ENCODE peak calls at places on chromosomes 5 and 9, in ten cellular contexts. One of them, this sample, is unnamed.

GRCh38 chr5:124602925-124603650 is 143.4 kb downstream of the ZNF608 start:
- DNase-seq in foreskin fibroblast: peak; percentile 38
- DNase-seq in CD8-positive, alpha-beta T cell: no peak
- DNase-seq in bronchial epithelial cell: peak; percentile 29
- DNase-seq in lower leg skin: no peak
- DNase-seq in upper lobe of right lung: no peak
- DNase-seq in AG04450: no peak
- DNase-seq in cardiac fibroblast: no peak
- DNase-seq in neural progenitor cell: no peak
- DNase-seq in fibroblast of lung: no peak
- DNase-seq in this sample: no peak

GRCh38 chr9:122307925-122308324 is 43.2 kb downstream of the MRRF start:
- DNase-seq in foreskin fibroblast: peak; percentile 47
- DNase-seq in CD8-positive, alpha-beta T cell: no peak
- DNase-seq in bronchial epithelial cell: no peak
- DNase-seq in lower leg skin: no peak
- DNase-seq in upper lobe of right lung: no peak
- DNase-seq in AG04450: no peak
- DNase-seq in cardiac fibroblast: peak; percentile 18
- DNase-seq in neural progenitor cell: no peak
- DNase-seq in fibroblast of lung: peak; percentile 3
- DNase-seq in this sample: no peak

GRCh38 chr5:68214472-68215207 is 916 bp upstream of the PIK3R1 start:
- DNase-seq in foreskin fibroblast: peak; percentile 45
- DNase-seq in CD8-positive, alpha-beta T cell: no peak
- DNase-seq in bronchial epithelial cell: no peak
- DNase-seq in lower leg skin: peak; percentile 32
- DNase-seq in upper lobe of right lung: no peak
- DNase-seq in AG04450: no peak
- DNase-seq in cardiac fibroblast: peak; percentile 26
- DNase-seq in neural progenitor cell: peak; percentile 69
- DNase-seq in fibroblast of lung: no peak
- DNase-seq in this sample: no peak

GRCh38 chr5:97388794-97389193 is 205.7 kb upstream of the RIOK2 start:
- DNase-seq in foreskin fibroblast: peak; percentile 82
- DNase-seq in CD8-positive, alpha-beta T cell: no peak
- DNase-seq in bronchial epithelial cell: peak; percentile 65
- DNase-seq in lower leg skin: no peak
- DNase-seq in upper lobe of right lung: no peak
- DNase-seq in AG04450: no peak
- DNase-seq in cardiac fibroblast: peak; percentile 76
- DNase-seq in neural progenitor cell: no peak
- DNase-seq in fibroblast of lung: peak; percentile 20
- DNase-seq in this sample: peak; percentile 57

GRCh38 chr9:112051812-112052211 is 123.3 kb downstream of the SUSD1 start:
- DNase-seq in foreskin fibroblast: peak; percentile 46
- DNase-seq in CD8-positive, alpha-beta T cell: no peak
- DNase-seq in bronchial epithelial cell: no peak
- DNase-seq in lower leg skin: no peak
- DNase-seq in upper lobe of right lung: no peak
- DNase-seq in AG04450: no peak
- DNase-seq in cardiac fibroblast: peak; percentile 85
- DNase-seq in neural progenitor cell: no peak
- DNase-seq in fibroblast of lung: peak; percentile 77
- DNase-seq in this sample: peak; percentile 92

GRCh38 chr5:95620030-95620869 is at the start of gene GPR150:
- DNase-seq in foreskin fibroblast: peak; percentile 81
- DNase-seq in CD8-positive, alpha-beta T cell: peak; percentile 59
- DNase-seq in bronchial epithelial cell: no peak
- DNase-seq in lower leg skin: no peak
- DNase-seq in upper lobe of right lung: peak; percentile 84
- DNase-seq in AG04450: no peak
- DNase-seq in cardiac fibroblast: peak; percentile 52
- DNase-seq in neural progenitor cell: peak; percentile 76
- DNase-seq in fibroblast of lung: peak; percentile 50
- DNase-seq in this sample: peak; percentile 38

GRCh38 chr5:137705106-137705505 is 30.8 kb downstream of the KLHL3 start:
- DNase-seq in foreskin fibroblast: peak; percentile 41
- DNase-seq in CD8-positive, alpha-beta T cell: no peak
- DNase-seq in bronchial epithelial cell: peak; percentile 6
- DNase-seq in lower leg skin: no peak
- DNase-seq in upper lobe of right lung: no peak
- DNase-seq in AG04450: no peak
- DNase-seq in cardiac fibroblast: peak; percentile 14
- DNase-seq in neural progenitor cell: no peak
- DNase-seq in fibroblast of lung: peak; percentile 49
- DNase-seq in this sample: no peak

GRCh38 chr5:122726990-122727616 is 47.8 kb upstream of the SNX2 start:
- DNase-seq in foreskin fibroblast: peak; percentile 82
- DNase-seq in CD8-positive, alpha-beta T cell: no peak
- DNase-seq in bronchial epithelial cell: peak; percentile 93
- DNase-seq in lower leg skin: no peak
- DNase-seq in upper lobe of right lung: no peak
- DNase-seq in AG04450: no peak
- DNase-seq in cardiac fibroblast: peak; percentile 83
- DNase-seq in neural progenitor cell: no peak
- DNase-seq in fibroblast of lung: peak; percentile 88
- DNase-seq in this sample: peak; percentile 57

GRCh38 chr9:33858346-33858869 is 41.4 kb downstream of the UBE2R2 start:
- DNase-seq in foreskin fibroblast: no peak
- DNase-seq in CD8-positive, alpha-beta T cell: no peak
- DNase-seq in bronchial epithelial cell: peak; percentile 21
- DNase-seq in lower leg skin: no peak
- DNase-seq in upper lobe of right lung: no peak
- DNase-seq in AG04450: no peak
- DNase-seq in cardiac fibroblast: peak; percentile 33
- DNase-seq in neural progenitor cell: no peak
- DNase-seq in fibroblast of lung: peak; percentile 49
- DNase-seq in this sample: peak; percentile 37

GRCh38 chr5:119088438-119088837 is 17.6 kb downstream of the DMXL1 start:
- DNase-seq in foreskin fibroblast: no peak
- DNase-seq in CD8-positive, alpha-beta T cell: no peak
- DNase-seq in bronchial epithelial cell: no peak
- DNase-seq in lower leg skin: no peak
- DNase-seq in upper lobe of right lung: no peak
- DNase-seq in AG04450: no peak
- DNase-seq in cardiac fibroblast: peak; percentile 14
- DNase-seq in neural progenitor cell: no peak
- DNase-seq in fibroblast of lung: no peak
- DNase-seq in this sample: no peak

GRCh38 chr5:35859101-35859661 is 2.5 kb downstream of the IL7R start:
- DNase-seq in foreskin fibroblast: peak; percentile 47
- DNase-seq in CD8-positive, alpha-beta T cell: no peak
- DNase-seq in bronchial epithelial cell: no peak
- DNase-seq in lower leg skin: no peak
- DNase-seq in upper lobe of right lung: no peak
- DNase-seq in AG04450: no peak
- DNase-seq in cardiac fibroblast: no peak
- DNase-seq in neural progenitor cell: peak; percentile 39
- DNase-seq in fibroblast of lung: peak; percentile 74
- DNase-seq in this sample: no peak

GRCh38 chr5:35862126-35862525 is 5.4 kb downstream of the IL7R start:
- DNase-seq in foreskin fibroblast: no peak
- DNase-seq in CD8-positive, alpha-beta T cell: no peak
- DNase-seq in bronchial epithelial cell: no peak
- DNase-seq in lower leg skin: no peak
- DNase-seq in upper lobe of right lung: no peak
- DNase-seq in AG04450: no peak
- DNase-seq in cardiac fibroblast: no peak
- DNase-seq in neural progenitor cell: no peak
- DNase-seq in fibroblast of lung: no peak
- DNase-seq in this sample: no peak

GRCh38 chr5:35861718-35862117 is 5.0 kb downstream of the IL7R start:
- DNase-seq in foreskin fibroblast: peak; percentile 58
- DNase-seq in CD8-positive, alpha-beta T cell: no peak
- DNase-seq in bronchial epithelial cell: no peak
- DNase-seq in lower leg skin: no peak
- DNase-seq in upper lobe of right lung: no peak
- DNase-seq in AG04450: no peak
- DNase-seq in cardiac fibroblast: no peak
- DNase-seq in neural progenitor cell: no peak
- DNase-seq in fibroblast of lung: peak; percentile 50
- DNase-seq in this sample: no peak

GRCh38 chr5:35860686-35861085 is 4.0 kb downstream of the IL7R start:
- DNase-seq in foreskin fibroblast: peak; percentile 55
- DNase-seq in CD8-positive, alpha-beta T cell: no peak
- DNase-seq in bronchial epithelial cell: no peak
- DNase-seq in lower leg skin: no peak
- DNase-seq in upper lobe of right lung: no peak
- DNase-seq in AG04450: no peak
- DNase-seq in cardiac fibroblast: peak; percentile 31
- DNase-seq in neural progenitor cell: no peak
- DNase-seq in fibroblast of lung: peak; percentile 67
- DNase-seq in this sample: peak; percentile 55

DNA sequence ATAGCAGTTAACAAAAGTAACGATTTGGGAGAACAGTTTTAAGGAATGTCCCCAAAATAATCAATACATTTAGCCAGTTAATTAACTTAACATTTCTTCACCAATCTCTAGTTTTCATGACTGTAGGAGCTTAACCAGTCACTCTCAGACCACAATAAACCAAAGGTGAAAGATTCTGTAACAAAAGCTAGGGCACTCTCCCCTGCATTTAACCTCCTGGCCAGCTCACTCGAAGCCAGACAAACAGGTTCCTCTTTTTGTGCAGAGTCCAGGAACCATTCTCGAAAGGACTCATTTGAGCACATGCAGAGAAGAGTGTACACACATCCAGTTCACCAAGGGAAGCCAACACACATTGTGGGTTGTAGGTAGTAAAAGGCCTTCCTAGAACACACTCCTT is 6.5 kb downstream of the IL7R start:
- DNase-seq in foreskin fibroblast: no peak
- DNase-seq in CD8-positive, alpha-beta T cell: no peak
- DNase-seq in bronchial epithelial cell: peak; percentile 36
- DNase-seq in lower leg skin: no peak
- DNase-seq in upper lobe of right lung: no peak
- DNase-seq in AG04450: no peak
- DNase-seq in cardiac fibroblast: no peak
- DNase-seq in neural progenitor cell: no peak
- DNase-seq in fibroblast of lung: no peak
- DNase-seq in this sample: no peak
- H3K4me3 ChIP-seq in foreskin fibroblast: no peak overlapping the region
- H3K4me3 ChIP-seq in CD8-positive, alpha-beta T cell: peak overlapping the region; percentile 80
- H3K4me3 ChIP-seq in bronchial epithelial cell: no peak overlapping the region
- H3K4me3 ChIP-seq in lower leg skin: no peak overlapping the region
- H3K4me3 ChIP-seq in upper lobe of right lung: peak overlapping the region; percentile 42
- H3K4me3 ChIP-seq in AG04450: no peak overlapping the region
- H3K4me3 ChIP-seq in cardiac fibroblast: no peak overlapping the region
- H3K4me3 ChIP-seq in neural progenitor cell: no peak overlapping the region
- H3K4me3 ChIP-seq in fibroblast of lung: no peak overlapping the region
- H3K4me3 ChIP-seq in this sample: no peak overlapping the region

GRCh38 chr5:139273572-139274264 is 19.8 kb upstream of the MATR3 start:
- DNase-seq in foreskin fibroblast: peak; percentile 97
- DNase-seq in CD8-positive, alpha-beta T cell: peak; percentile 83
- DNase-seq in bronchial epithelial cell: peak; percentile 73
- DNase-seq in lower leg skin: peak; percentile 82
- DNase-seq in upper lobe of right lung: peak; percentile 95
- DNase-seq in AG04450: peak; percentile 55
- DNase-seq in cardiac fibroblast: peak; percentile 90
- DNase-seq in neural progenitor cell: peak; percentile 95
- DNase-seq in fibroblast of lung: peak; percentile 73
- DNase-seq in this sample: peak; percentile 87
- TF ChIP-seq CTCF in foreskin fibroblast: no peak
- TF ChIP-seq CTCF in CD8-positive, alpha-beta T cell: no peak
- TF ChIP-seq CTCF in bronchial epithelial cell: peak; percentile 2
- TF ChIP-seq CTCF in lower leg skin: no peak
- TF ChIP-seq CTCF in upper lobe of right lung: peak; percentile 35
- TF ChIP-seq CTCF in AG04450: no peak
- TF ChIP-seq CTCF in cardiac fibroblast: peak; percentile 25
- TF ChIP-seq CTCF in neural progenitor cell: no peak
- TF ChIP-seq CTCF in fibroblast of lung: peak; percentile 1
- TF ChIP-seq CTCF in this sample: no peak

DNA sequence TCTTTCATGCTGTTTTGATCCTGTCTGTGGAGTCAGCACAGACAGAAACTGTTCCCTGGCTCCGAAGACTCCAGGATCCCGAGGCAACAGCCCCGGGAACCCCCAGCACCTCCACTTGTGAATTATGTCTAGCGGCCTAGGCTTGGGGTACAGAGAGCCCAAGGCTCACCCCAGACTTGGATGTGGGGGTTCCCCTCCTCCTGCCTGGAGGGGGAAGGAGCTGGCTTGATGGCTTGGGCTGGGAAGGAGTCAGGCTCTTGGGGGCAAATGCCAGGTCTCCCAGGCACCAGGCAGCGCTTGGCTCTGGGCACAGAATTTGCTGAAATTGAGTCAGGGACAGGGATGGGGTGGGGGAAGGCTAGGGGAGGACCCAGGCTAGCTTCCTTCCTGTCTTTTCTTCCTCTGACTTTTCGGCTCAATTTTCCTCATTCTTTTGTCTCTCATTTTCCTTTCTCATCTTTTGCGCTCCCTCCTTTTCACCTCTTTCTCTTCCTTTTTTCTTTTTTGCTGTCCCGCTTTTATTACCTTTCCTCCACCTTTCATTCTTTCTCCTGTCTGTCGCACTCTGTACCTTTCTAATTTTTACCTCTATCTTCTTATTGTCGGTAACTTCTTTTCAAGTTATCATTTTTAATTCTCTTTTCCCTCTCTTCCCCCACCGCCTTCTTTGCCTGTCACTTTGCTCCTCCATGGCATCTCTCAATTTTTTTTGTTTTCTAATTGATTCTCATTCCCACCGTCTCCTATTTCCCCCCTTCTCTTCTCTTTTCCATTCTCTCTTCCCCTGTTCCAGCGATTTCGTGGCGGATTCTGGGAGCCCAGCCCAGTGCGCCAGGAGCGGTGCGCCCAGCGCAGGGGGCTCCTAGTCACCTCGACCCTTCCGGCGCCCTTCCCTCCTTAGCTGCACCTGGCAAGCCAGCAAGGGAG is 10.5 kb downstream of the MSX2 start:
- DNase-seq in foreskin fibroblast: no peak
- DNase-seq in CD8-positive, alpha-beta T cell: no peak
- DNase-seq in bronchial epithelial cell: no peak
- DNase-seq in lower leg skin: no peak
- DNase-seq in upper lobe of right lung: no peak
- DNase-seq in AG04450: no peak
- DNase-seq in cardiac fibroblast: no peak
- DNase-seq in neural progenitor cell: peak; percentile 42
- DNase-seq in fibroblast of lung: no peak
- DNase-seq in this sample: no peak
- H3K4me3 ChIP-seq in foreskin fibroblast: peak overlapping the region; percentile 11
- H3K4me3 ChIP-seq in CD8-positive, alpha-beta T cell: no peak overlapping the region
- H3K4me3 ChIP-seq in bronchial epithelial cell: no peak overlapping the region
- H3K4me3 ChIP-seq in lower leg skin: no peak overlapping the region
- H3K4me3 ChIP-seq in upper lobe of right lung: no peak overlapping the region
- H3K4me3 ChIP-seq in AG04450: peak overlapping the region; percentile 44
- H3K4me3 ChIP-seq in cardiac fibroblast: no peak overlapping the region
- H3K4me3 ChIP-seq in neural progenitor cell: peak overlapping the region; percentile 48
- H3K4me3 ChIP-seq in fibroblast of lung: no peak overlapping the region
- H3K4me3 ChIP-seq in this sample: no peak overlapping the region

DNA sequence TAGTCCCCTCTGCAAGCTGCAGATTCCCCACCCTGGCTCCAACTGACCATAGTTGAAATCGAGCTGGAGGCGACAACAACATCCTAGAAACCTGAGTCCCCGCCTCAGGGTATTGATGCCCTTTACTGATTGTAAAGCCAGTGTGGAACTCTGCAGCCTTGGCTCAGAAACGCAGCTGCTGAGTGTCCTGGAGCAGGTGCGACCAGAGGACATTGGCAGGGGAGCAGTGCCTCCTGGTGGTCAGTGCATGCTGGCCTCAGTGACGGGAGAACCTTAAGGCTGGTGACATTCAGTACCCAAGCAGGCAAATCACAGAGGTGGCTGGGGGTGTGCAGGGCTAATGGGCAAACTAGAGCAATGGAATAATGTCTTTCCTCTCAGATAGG is 20.4 kb upstream of the ZNF354B start:
- DNase-seq in foreskin fibroblast: no peak
- DNase-seq in CD8-positive, alpha-beta T cell: peak; percentile 43
- DNase-seq in bronchial epithelial cell: peak; percentile 38
- DNase-seq in lower leg skin: peak; percentile 20
- DNase-seq in upper lobe of right lung: peak; percentile 87
- DNase-seq in AG04450: no peak
- DNase-seq in cardiac fibroblast: peak; percentile 55
- DNase-seq in neural progenitor cell: peak; percentile 82
- DNase-seq in fibroblast of lung: no peak
- DNase-seq in this sample: peak; percentile 32
- TF ChIP-seq CTCF in foreskin fibroblast: no peak
- TF ChIP-seq CTCF in CD8-positive, alpha-beta T cell: peak; percentile 20
- TF ChIP-seq CTCF in bronchial epithelial cell: peak; percentile 89
- TF ChIP-seq CTCF in lower leg skin: no peak
- TF ChIP-seq CTCF in upper lobe of right lung: peak; percentile 60
- TF ChIP-seq CTCF in AG04450: no peak
- TF ChIP-seq CTCF in cardiac fibroblast: peak; percentile 63
- TF ChIP-seq CTCF in neural progenitor cell: peak; percentile 73
- TF ChIP-seq CTCF in fibroblast of lung: peak; percentile 22
- TF ChIP-seq CTCF in this sample: peak; percentile 52

This sample was measured in fibroblast of mammary gland.